ENCODE peak calls at places on chromosomes 6 and 20, in four cellular contexts. H is PC-3, Z is GM23248, K is HCT116. P is an unnamed sample.

GRCh38 chr20:34426026-34426425 is 63.0 kb downstream of the ITCH start:
- DNase-seq in K (no peak), Z (peak), H (no peak), P (no peak)

GRCh38 chr6:168156742-168157265 is 77.8 kb upstream of the FRMD1 start:
- DNase-seq in K (no peak), Z (peak), H (no peak), P (no peak)

GRCh38 chr6:100664274-100665040 is 199.7 kb upstream of the SIM1 start:
- DNase-seq in K (no peak), Z (peak), H (peak), P (peak)

GRCh38 chr6:151060096-151060741 is 179.5 kb upstream of the AKAP12 start:
- DNase-seq in K (peak), H (peak), Z (peak), P (no peak)

GRCh38 chr6:170209354-170210025 is 81.4 kb downstream of the DLL1 start:
- DNase-seq in Z (no peak), H (no peak), K (no peak), P (no peak)

GRCh38 chr6:70667256-70667710 is 400 bp upstream of the SMAP1 start:
- DNase-seq in Z (no peak), K (no peak), H (no peak), P (no peak)

GRCh38 chr6:12298017-12298958 is 8.1 kb downstream of the EDN1 start:
- DNase-seq in H (no peak), K (no peak), Z (no peak), P (no peak)

GRCh38 chr6:4727671-4728435 is 48.4 kb upstream of the CDYL start:
- DNase-seq in H (peak), K (no peak), Z (peak), P (peak)

GRCh38 chr6:107620736-107621135 is 130.8 kb downstream of the SOBP start:
- DNase-seq in Z (no peak), H (no peak), K (no peak), P (no peak)

GRCh38 chr6:25233226-25233625 is 45.9 kb upstream of the CARMIL1 start:
- DNase-seq in H (no peak), K (no peak), Z (peak), P (peak)
- TF ChIP-seq EZH2phosphoT487 in H (no peak), K (no peak), Z (no peak), P (no peak)

DNA sequence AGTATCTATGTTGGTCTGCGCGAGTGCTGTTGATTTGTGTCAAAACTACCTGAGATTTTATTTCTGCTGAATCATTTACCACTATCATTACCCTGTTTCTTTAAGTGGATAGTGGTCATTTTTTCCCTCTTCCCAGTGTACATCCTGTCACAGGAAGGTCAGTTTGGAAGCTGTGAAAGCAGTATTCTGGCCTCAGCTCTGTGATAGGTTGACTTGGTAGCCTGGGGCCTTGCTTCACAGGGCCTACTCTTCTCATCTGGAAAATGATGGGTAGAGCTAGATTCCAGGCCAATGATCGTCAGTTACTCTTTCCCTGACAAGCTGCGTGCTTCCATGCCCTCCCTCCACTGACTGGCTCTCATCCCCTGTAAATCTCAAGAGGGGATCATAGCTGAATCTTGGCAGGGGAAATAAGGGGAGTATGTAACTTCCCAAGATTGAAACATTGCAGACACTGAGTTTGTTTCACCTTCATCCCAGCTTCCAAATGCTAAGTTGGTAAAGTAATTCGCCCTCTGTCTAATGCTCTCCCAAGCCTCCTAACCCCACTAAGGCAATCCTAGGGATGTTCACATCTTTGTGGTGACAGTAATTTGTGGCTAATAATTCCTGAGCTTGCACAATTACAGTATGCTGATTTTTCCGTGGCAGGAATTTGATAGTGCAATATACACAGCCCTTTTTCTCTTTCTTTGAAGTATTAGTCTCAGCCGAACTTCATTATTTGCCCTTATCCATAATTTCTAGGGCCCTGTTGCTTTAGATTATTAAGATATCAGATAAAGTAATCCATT is 51.1 kb downstream of the VAPB start:
- DNase-seq in Z (no peak), H (no peak), K (no peak), P (no peak)
- TF ChIP-seq EZH2phosphoT487 in Z (no peak), H (no peak), K (no peak), P (no peak)

DNA sequence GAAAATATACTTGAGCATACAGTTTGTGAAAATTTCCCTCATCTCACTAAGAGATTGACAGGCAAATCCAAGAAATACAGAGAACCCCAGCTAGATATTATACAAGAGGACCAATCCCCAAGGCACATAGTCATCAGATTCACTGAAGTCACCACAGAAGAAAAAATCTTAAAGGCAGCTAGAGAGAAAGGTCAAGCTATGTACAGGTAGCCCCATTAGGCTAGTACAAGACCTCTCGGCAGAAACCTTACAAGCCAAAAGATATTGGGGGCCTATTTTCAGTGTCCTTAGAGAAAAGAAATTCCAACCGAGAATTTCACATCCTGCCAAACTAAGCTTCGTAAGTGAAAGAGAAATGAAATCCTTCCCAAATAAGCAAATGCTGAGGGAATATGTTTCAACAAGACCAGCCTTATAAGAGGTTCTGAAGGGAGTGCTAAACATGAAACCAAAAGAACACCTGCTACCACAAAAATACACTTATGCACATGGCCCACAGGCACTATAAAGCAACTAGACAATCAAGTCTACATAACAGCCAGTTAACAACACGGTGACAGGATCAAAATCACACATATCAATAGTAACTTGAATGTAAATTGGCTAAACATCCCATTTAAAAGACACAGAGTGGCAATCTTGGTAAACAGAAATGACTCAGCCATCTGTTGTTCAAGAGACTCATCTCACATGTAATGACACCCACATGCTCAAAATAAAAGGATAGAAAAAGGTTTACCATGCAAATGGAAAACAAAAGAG is 96.3 kb downstream of the FHL5 start:
- DNase-seq in K (no peak), Z (no peak), H (no peak), P (no peak)
- TF ChIP-seq EZH2phosphoT487 in K (no peak), Z (no peak), H (no peak), P (no peak)

GRCh38 chr6:44162876-44163625 is 4.4 kb downstream of the CAPN11 start:
- DNase-seq in H (no peak), K (no peak), Z (no peak), P (no peak)
- TF ChIP-seq EZH2phosphoT487 in H (no peak), K (no peak), Z (no peak), P (no peak)

DNA sequence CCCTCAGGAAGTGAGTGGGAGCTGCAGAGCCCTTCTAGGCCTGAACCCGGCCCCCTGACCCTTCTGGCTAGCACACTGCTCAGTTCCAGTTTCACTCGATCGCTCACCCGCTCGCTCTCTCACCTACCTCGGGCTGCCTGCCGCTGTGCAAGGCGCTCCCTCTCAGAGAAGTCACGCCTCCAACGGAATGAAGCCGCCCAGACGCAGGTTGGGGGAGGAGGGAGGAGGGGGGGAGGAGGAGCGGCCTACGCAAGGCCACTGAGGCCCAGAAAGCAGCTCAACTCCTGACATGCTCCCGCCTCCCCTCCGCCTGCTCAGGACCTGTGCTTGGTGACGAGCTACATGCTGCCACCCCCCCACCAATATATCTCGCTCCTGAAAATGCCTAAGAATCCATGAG is 3.3 kb downstream of the GRM4 start:
- DNase-seq in Z (no peak), K (no peak), H (no peak), P (peak)
- TF ChIP-seq EZH2phosphoT487 in Z (no peak), K (no peak), H (no peak), P (no peak)